ENCODE peak calls at places on chromosomes 2 and 18, in five cellular contexts. One of them, this sample, is unnamed.

GRCh38 chr2:98086491-98087446 is at the start of gene VWA3B:
- DNase-seq in NB4: peak
- DNase-seq in dorsolateral prefrontal cortex: peak
- DNase-seq in fibroblast of lung: peak
- DNase-seq in GM13976: peak
- DNase-seq in this sample: peak

GRCh38 chr2:145220496-145220895 is 700.6 kb upstream of the ZEB2 start:
- DNase-seq in NB4: no peak
- DNase-seq in dorsolateral prefrontal cortex: no peak
- DNase-seq in fibroblast of lung: no peak
- DNase-seq in GM13976: no peak
- DNase-seq in this sample: no peak

GRCh38 chr2:119264781-119265692 is 41.4 kb downstream of the STEAP3 start:
- DNase-seq in NB4: peak
- DNase-seq in dorsolateral prefrontal cortex: no peak
- DNase-seq in fibroblast of lung: peak
- DNase-seq in GM13976: peak
- DNase-seq in this sample: peak

GRCh38 chr18:33818145-33818544 is 240.1 kb downstream of the ASXL3 start:
- DNase-seq in NB4: no peak
- DNase-seq in dorsolateral prefrontal cortex: no peak
- DNase-seq in fibroblast of lung: no peak
- DNase-seq in GM13976: no peak
- DNase-seq in this sample: no peak

GRCh38 chr2:167406558-167406957 is 518.3 kb downstream of the XIRP2 start:
- DNase-seq in NB4: no peak
- DNase-seq in dorsolateral prefrontal cortex: no peak
- DNase-seq in fibroblast of lung: peak
- DNase-seq in GM13976: no peak
- DNase-seq in this sample: no peak

GRCh38 chr2:109513749-109514588 is 99.8 kb downstream of the SEPTIN10 start:
- DNase-seq in NB4: no peak
- DNase-seq in dorsolateral prefrontal cortex: no peak
- DNase-seq in fibroblast of lung: peak
- DNase-seq in GM13976: peak
- DNase-seq in this sample: no peak

GRCh38 chr2:233705911-233706506 is 6.7 kb upstream of the UGT1A5 start:
- DNase-seq in NB4: no peak
- DNase-seq in dorsolateral prefrontal cortex: no peak
- DNase-seq in fibroblast of lung: peak
- DNase-seq in GM13976: no peak
- DNase-seq in this sample: no peak

GRCh38 chr2:11646530-11646929 is 23.5 kb downstream of the NTSR2 start:
- DNase-seq in NB4: no peak
- DNase-seq in dorsolateral prefrontal cortex: no peak
- DNase-seq in fibroblast of lung: no peak
- DNase-seq in GM13976: no peak
- DNase-seq in this sample: no peak

GRCh38 chr18:23337599-23338444 is 115.3 kb upstream of the RIOK3 start:
- DNase-seq in NB4: no peak
- DNase-seq in dorsolateral prefrontal cortex: no peak
- DNase-seq in fibroblast of lung: peak
- DNase-seq in GM13976: no peak
- DNase-seq in this sample: no peak

GRCh38 chr2:102005989-102006885 is 14.5 kb downstream of the IL1R2 start:
- DNase-seq in NB4: peak
- DNase-seq in dorsolateral prefrontal cortex: no peak
- DNase-seq in fibroblast of lung: peak
- DNase-seq in GM13976: peak
- DNase-seq in this sample: no peak

GRCh38 chr2:56647997-56648396 is 464.2 kb downstream of the CCDC85A start:
- DNase-seq in NB4: no peak
- DNase-seq in dorsolateral prefrontal cortex: no peak
- DNase-seq in fibroblast of lung: no peak
- DNase-seq in GM13976: no peak
- DNase-seq in this sample: no peak

GRCh38 chr18:57854726-57855125 is 51.6 kb upstream of the ATP8B1 start:
- DNase-seq in NB4: no peak
- DNase-seq in dorsolateral prefrontal cortex: no peak
- DNase-seq in fibroblast of lung: peak
- DNase-seq in GM13976: no peak
- DNase-seq in this sample: no peak

GRCh38 chr2:2687745-2688144 is 356.7 kb upstream of the MYT1L start:
- DNase-seq in NB4: no peak
- DNase-seq in dorsolateral prefrontal cortex: no peak
- DNase-seq in fibroblast of lung: no peak
- DNase-seq in GM13976: no peak
- DNase-seq in this sample: no peak

GRCh38 chr2:157743051-157743450 is 114.4 kb upstream of the ACVR1C start:
- DNase-seq in NB4: no peak
- DNase-seq in dorsolateral prefrontal cortex: no peak
- DNase-seq in fibroblast of lung: no peak
- DNase-seq in GM13976: peak
- DNase-seq in this sample: no peak

GRCh38 chr2:235709969-235710879 is 216.4 kb downstream of the AGAP1 start:
- DNase-seq in NB4: peak
- DNase-seq in dorsolateral prefrontal cortex: no peak
- DNase-seq in fibroblast of lung: peak
- DNase-seq in GM13976: no peak
- DNase-seq in this sample: no peak

GRCh38 chr2:96111257-96111640 is 5.1 kb downstream of the ADRA2B start:
- DNase-seq in NB4: no peak
- DNase-seq in dorsolateral prefrontal cortex: no peak
- DNase-seq in fibroblast of lung: no peak
- DNase-seq in GM13976: no peak
- DNase-seq in this sample: no peak

GRCh38 chr2:240573071-240573515 is 4.8 kb downstream of the RNPEPL1 start:
- DNase-seq in NB4: no peak
- DNase-seq in dorsolateral prefrontal cortex: peak
- DNase-seq in fibroblast of lung: no peak
- DNase-seq in GM13976: no peak
- DNase-seq in this sample: no peak

DNA sequence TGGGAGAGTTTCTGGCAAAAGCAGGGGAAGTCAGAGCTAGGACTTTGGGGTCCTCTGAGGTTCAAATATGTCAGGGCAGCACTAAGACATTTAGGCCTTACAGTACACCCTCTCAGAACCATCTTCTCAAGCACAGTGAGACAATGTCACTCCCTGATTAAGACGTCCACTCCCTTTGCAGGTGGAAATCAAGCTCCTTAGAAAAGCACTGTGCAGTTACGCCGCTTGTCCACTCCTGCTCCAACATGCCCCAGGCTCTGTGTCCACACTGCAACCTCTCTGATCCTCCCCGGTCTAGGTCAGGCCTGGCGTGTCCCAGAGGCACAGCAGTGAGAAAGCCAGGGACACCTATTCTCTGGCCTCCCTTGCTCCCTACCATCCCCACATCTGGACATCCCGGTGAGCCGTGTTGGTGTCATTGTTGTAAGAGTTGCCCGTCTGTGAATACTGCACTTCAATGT is 528.6 kb upstream of the ID2 start:
- DNase-seq in NB4: no peak
- DNase-seq in dorsolateral prefrontal cortex: no peak
- DNase-seq in fibroblast of lung: no peak
- DNase-seq in GM13976: no peak
- DNase-seq in this sample: no peak
- TF ChIP-seq CTCF in NB4: no peak
- TF ChIP-seq CTCF in dorsolateral prefrontal cortex: no peak
- TF ChIP-seq CTCF in fibroblast of lung: no peak
- TF ChIP-seq CTCF in GM13976: no peak
- TF ChIP-seq CTCF in this sample: no peak

DNA sequence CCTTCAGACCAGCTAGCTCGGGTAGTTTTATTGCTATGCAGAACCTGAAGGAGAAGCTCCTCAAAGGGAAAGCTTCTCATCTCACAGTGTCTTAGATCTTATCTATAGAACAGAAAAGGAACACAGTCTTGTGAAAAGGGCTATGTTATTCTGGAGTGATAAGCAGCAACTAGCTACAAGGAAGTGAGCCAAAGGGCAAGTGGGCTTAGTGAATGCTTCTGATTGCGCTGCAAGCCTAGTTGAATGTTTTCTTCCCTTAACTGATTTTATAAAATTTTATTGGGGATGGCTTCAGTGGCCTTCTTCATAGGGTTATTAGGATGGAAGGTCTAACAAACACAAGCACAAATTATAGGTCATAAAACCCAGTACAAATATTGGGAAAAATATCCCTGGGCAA is 400.1 kb downstream of the PARD3B start:
- DNase-seq in NB4: no peak
- DNase-seq in dorsolateral prefrontal cortex: no peak
- DNase-seq in fibroblast of lung: no peak
- DNase-seq in GM13976: no peak
- DNase-seq in this sample: no peak
- TF ChIP-seq CTCF in NB4: no peak
- TF ChIP-seq CTCF in dorsolateral prefrontal cortex: no peak
- TF ChIP-seq CTCF in fibroblast of lung: no peak
- TF ChIP-seq CTCF in GM13976: no peak
- TF ChIP-seq CTCF in this sample: no peak

DNA sequence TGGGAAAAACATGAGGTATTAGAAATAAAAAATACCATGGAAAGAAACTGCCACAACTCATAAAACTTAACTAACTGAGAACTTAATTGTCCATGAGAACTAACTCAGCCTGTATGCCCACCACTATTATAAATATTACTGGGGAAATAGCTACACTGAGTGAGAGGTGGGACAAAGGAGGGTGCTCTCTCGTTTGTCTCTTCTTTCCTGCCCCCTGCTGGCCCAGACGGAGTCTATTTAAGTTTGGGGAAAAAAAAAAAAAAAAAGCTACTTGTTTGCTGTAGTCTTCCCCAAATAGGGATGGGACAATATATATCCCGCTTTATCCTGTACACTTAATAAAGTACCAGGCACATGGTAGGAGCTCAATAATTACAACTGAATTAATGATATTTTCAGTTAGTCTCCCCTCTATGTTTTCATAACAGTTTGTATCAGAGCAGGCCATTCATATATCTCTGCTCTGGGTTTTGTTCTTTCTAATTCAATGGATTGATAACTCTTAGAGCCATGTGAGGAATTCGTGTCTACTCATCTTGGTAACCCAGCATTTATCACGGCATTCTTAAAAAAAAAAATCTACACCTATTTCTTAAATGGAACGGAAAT is 647.7 kb upstream of the PKDCC start:
- DNase-seq in NB4: peak
- DNase-seq in dorsolateral prefrontal cortex: no peak
- DNase-seq in fibroblast of lung: peak
- DNase-seq in GM13976: no peak
- DNase-seq in this sample: no peak
- TF ChIP-seq CTCF in NB4: peak
- TF ChIP-seq CTCF in dorsolateral prefrontal cortex: peak
- TF ChIP-seq CTCF in fibroblast of lung: peak
- TF ChIP-seq CTCF in GM13976: no peak
- TF ChIP-seq CTCF in this sample: no peak

DNA sequence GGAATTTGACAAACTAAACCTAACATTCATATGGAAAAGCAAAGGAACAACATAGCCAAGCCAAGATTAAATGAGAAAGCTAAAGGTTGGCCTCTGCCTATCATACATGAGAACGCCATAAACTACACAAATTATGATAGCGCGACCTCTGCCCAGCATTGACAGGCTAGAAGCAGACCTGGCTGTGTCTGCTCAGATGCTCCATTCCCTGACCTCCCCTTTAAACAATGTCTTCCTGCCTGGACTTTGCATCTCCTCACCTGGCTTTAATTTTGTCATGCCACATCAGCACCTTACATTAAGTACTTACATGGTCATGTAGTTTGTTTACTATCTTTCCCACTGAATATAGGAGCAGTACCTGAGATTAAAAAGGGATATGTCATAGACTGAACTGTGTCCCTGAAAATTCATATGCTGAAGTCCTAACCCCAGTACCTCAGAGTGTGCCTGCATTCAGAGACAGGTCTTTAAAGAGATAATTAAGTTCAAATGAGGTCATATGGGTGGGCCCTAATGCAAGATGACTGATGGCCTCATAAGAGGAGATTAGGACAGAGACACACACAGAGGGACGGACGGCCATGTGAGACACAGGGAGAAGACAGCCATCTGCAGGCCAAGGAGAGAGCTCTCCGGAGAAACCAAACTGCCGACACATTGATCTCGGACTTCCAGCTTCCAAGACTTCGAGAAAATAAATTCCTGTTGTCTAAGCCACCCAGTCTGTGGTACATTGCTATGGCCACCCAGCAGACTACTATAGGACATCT is 103.7 kb downstream of the BIN1 start:
- DNase-seq in NB4: no peak
- DNase-seq in dorsolateral prefrontal cortex: no peak
- DNase-seq in fibroblast of lung: no peak
- DNase-seq in GM13976: no peak
- DNase-seq in this sample: no peak
- TF ChIP-seq CTCF in NB4: no peak
- TF ChIP-seq CTCF in dorsolateral prefrontal cortex: peak
- TF ChIP-seq CTCF in fibroblast of lung: no peak
- TF ChIP-seq CTCF in GM13976: no peak
- TF ChIP-seq CTCF in this sample: no peak

GRCh38 chr2:8491296-8492048 is 190.4 kb upstream of the ID2 start:
- DNase-seq in NB4: no peak
- DNase-seq in dorsolateral prefrontal cortex: no peak
- DNase-seq in fibroblast of lung: no peak
- DNase-seq in GM13976: no peak
- DNase-seq in this sample: no peak
- TF ChIP-seq CTCF in NB4: no peak
- TF ChIP-seq CTCF in dorsolateral prefrontal cortex: no peak
- TF ChIP-seq CTCF in fibroblast of lung: no peak
- TF ChIP-seq CTCF in GM13976: no peak
- TF ChIP-seq CTCF in this sample: no peak

GRCh38 chr2:166380615-166381014 is 4.9 kb upstream of the SCN9A start:
- DNase-seq in NB4: no peak
- DNase-seq in dorsolateral prefrontal cortex: no peak
- DNase-seq in fibroblast of lung: no peak
- DNase-seq in GM13976: no peak
- DNase-seq in this sample: no peak
- TF ChIP-seq CTCF in NB4: no peak
- TF ChIP-seq CTCF in dorsolateral prefrontal cortex: no peak
- TF ChIP-seq CTCF in fibroblast of lung: no peak
- TF ChIP-seq CTCF in GM13976: no peak
- TF ChIP-seq CTCF in this sample: no peak

This sample was measured in B cell.